ENCODE peak calls at places on chromosomes 3 and 15, in eight cellular contexts. J, Y, O, C, M, X, R and V are unnamed samples.

GRCh38 chr3:57682284-57682683 is 10.6 kb downstream of the DENND6A start:
- DNase-seq in Y (no peak), O (no peak), R (no peak), X (no peak), J (no peak), M (peak), C (no peak), V (no peak)

GRCh38 chr3:72465853-72466252 is 382.4 kb downstream of the SHQ1 start:
- DNase-seq in C (no peak), R (no peak), O (no peak), X (no peak), M (no peak), J (no peak), Y (no peak), V (no peak)

GRCh38 chr3:122004123-122004522 is 17.9 kb downstream of the ILDR1 start:
- DNase-seq in M (no peak), X (no peak), R (no peak), C (no peak), J (no peak), Y (no peak), O (no peak), V (no peak)

GRCh38 chr3:46853441-46854410 is 9.5 kb downstream of the MYL3 start:
- DNase-seq in Y (no peak), O (no peak), M (no peak), C (no peak), J (no peak), X (no peak), R (no peak), V (no peak)

GRCh38 chr15:60134609-60135008 is 130.5 kb downstream of the FOXB1 start:
- DNase-seq in X (no peak), C (no peak), Y (peak), J (no peak), M (no peak), O (no peak), R (no peak), V (no peak)

GRCh38 chr3:195467641-195468390 is 25.0 kb upstream of the ACAP2 start:
- DNase-seq in Y (no peak), R (no peak), X (no peak), O (no peak), C (no peak), J (no peak), M (no peak), V (no peak)

GRCh38 chr3:102536479-102536878 is 101.7 kb downstream of the ZPLD1 start:
- DNase-seq in J (peak), O (no peak), M (peak), R (peak), C (no peak), X (no peak), Y (no peak), V (peak)

GRCh38 chr15:83066761-83067637 is at the start of gene BTBD1:
- DNase-seq in Y (peak), R (peak), X (peak), M (peak), J (peak), O (peak), C (peak), V (peak)

GRCh38 chr3:85081191-85081895 is 122.6 kb downstream of the CADM2 start:
- DNase-seq in X (no peak), R (no peak), J (peak), Y (no peak), C (no peak), M (no peak), O (no peak), V (no peak)

GRCh38 chr3:110623571-110623970 is 448.0 kb upstream of the NECTIN3 start:
- DNase-seq in M (peak), R (no peak), O (no peak), Y (no peak), X (no peak), J (no peak), C (no peak), V (no peak)

GRCh38 chr3:18505056-18505455 is 79.9 kb upstream of the SATB1 start:
- DNase-seq in M (no peak), R (no peak), X (no peak), O (no peak), Y (no peak), C (no peak), J (no peak), V (no peak)

GRCh38 chr15:86624261-86625036 is 544.8 kb downstream of the AGBL1 start:
- DNase-seq in Y (peak), R (no peak), C (peak), O (peak), M (peak), X (peak), J (peak), V (no peak)

GRCh38 chr3:29176501-29176900 is 104.4 kb upstream of the RBMS3 start:
- DNase-seq in M (no peak), J (no peak), C (peak), R (no peak), X (no peak), Y (no peak), O (no peak), V (no peak)

GRCh38 chr3:155605571-155605970 is 139.3 kb downstream of the PLCH1 start:
- DNase-seq in R (no peak), X (no peak), O (no peak), C (no peak), Y (no peak), J (no peak), M (no peak), V (no peak)

GRCh38 chr3:116770815-116771450 is 61.4 kb downstream of the TUSC7 start:
- DNase-seq in O (peak), M (peak), Y (peak), R (peak), X (peak), C (peak), J (peak), V (peak)

GRCh38 chr3:108406661-108407206 is 103.7 kb downstream of the MYH15 start:
- DNase-seq in M (peak), J (peak), O (peak), X (no peak), C (no peak), Y (peak), R (peak), V (peak)

GRCh38 chr3:40494698-40495097 is 11.1 kb upstream of the ZNF620 start:
- DNase-seq in Y (no peak), O (no peak), X (no peak), J (no peak), C (no peak), R (no peak), M (no peak), V (no peak)

GRCh38 chr15:26972636-26973035 is 1.7 kb downstream of the GABRG3 start:
- DNase-seq in M (no peak), O (no peak), C (no peak), Y (no peak), J (no peak), X (no peak), R (no peak), V (no peak)

GRCh38 chr3:55481067-55481917 is 5.8 kb downstream of the WNT5A start:
- DNase-seq in Y (no peak), C (peak), R (no peak), X (peak), O (peak), M (no peak), J (no peak), V (no peak)

GRCh38 chr3:134917631-134918030 is 122.6 kb downstream of the EPHB1 start:
- DNase-seq in R (no peak), J (no peak), X (no peak), Y (no peak), C (no peak), M (peak), O (no peak), V (no peak)

GRCh38 chr3:31532587-31533168 is at the start of gene STT3B:
- DNase-seq in Y (peak), O (peak), J (peak), M (peak), R (no peak), C (peak), X (peak), V (peak)

GRCh38 chr15:63461230-63461629 is 43.2 kb upstream of the USP3 start:
- DNase-seq in M (no peak), X (no peak), C (peak), R (no peak), O (peak), Y (peak), J (no peak), V (no peak)

GRCh38 chr3:29642393-29643033 is 361.6 kb downstream of the RBMS3 start:
- DNase-seq in J (no peak), R (no peak), Y (peak), X (no peak), O (no peak), M (peak), C (no peak), V (no peak)

GRCh38 chr15:31069360-31070000 is 32.0 kb downstream of the TRPM1 start:
- DNase-seq in C (no peak), J (no peak), M (peak), Y (no peak), R (no peak), O (no peak), X (no peak), V (no peak)

GRCh38 chr3:195758721-195759353 is 38.1 kb downstream of the MUC20 start:
- DNase-seq in R (no peak), O (no peak), J (no peak), C (no peak), X (no peak), Y (no peak), M (no peak), V (no peak)

GRCh38 chr15:88571153-88572029 is 24.9 kb upstream of the DET1 start:
- DNase-seq in M (no peak), O (no peak), Y (no peak), C (no peak), R (no peak), J (no peak), X (peak), V (no peak)

GRCh38 chr3:121232309-121233225 is 313.2 kb downstream of the POLQ start:
- DNase-seq in R (no peak), O (no peak), M (no peak), J (no peak), Y (no peak), X (no peak), C (no peak), V (no peak)

GRCh38 chr3:48507256-48508061 is 3.5 kb upstream of the SHISA5 start:
- DNase-seq in O (peak), J (peak), X (peak), C (peak), R (peak), Y (peak), M (peak), V (peak)

GRCh38 chr3:10707984-10708868 is 107.8 kb upstream of the SLC6A11 start:
- DNase-seq in C (peak), Y (no peak), R (no peak), J (no peak), M (no peak), O (no peak), X (no peak), V (no peak)

GRCh38 chr3:10706156-10707088 is 109.6 kb upstream of the SLC6A11 start:
- DNase-seq in M (no peak), R (no peak), O (no peak), J (no peak), X (no peak), Y (no peak), C (peak), V (no peak)

GRCh38 chr3:10709110-10709781 is 106.8 kb upstream of the SLC6A11 start:
- DNase-seq in O (no peak), R (no peak), M (no peak), J (no peak), X (no peak), C (no peak), Y (no peak), V (no peak)

GRCh38 chr3:10703875-10704274 is 112.2 kb upstream of the SLC6A11 start:
- DNase-seq in Y (no peak), X (no peak), O (no peak), R (no peak), C (peak), M (peak), J (no peak), V (no peak)

DNA sequence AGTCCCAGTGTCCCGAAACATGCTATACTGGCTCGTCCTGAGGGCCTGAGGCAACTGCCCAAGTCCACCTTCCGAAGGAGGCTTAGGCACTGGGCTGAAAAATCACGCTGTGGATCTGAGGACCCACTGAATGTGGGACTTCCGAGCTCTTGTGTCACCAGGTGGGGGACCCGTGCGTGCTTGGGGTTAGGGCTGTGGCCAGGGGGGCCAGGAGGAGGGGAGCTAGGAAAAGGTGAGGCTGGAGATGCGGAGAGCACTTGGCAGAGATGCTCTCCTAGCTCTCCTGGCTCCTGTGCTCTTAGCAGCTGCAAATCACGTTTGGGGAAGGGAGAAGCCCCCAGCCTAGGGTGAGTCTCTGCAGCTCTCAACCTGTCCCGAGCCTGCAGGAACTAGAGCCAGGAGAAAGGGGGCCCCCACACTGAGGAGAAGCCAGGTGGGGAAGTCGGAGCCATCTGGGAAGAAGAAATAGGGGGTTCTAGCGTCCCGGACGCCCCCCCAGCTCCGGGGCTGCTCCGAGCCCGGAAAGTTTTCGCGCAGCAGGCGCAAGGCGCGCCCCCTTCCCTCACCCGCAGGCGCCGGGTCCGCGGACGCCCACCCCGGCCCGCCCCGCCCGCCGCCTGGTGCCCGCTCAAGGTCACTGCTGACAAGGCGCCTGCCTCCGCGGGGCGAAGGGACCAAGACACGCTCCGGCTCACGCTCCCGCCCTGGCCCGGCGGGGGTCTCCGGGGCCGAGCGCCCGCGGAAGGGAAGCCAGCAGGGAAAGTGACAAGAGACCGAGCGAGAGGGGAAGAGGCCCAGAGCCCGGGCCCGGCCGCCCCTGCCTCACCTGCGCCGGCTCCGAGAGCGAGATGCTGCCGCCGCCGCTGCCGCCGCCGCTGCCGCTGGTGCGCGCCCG is 108.7 kb upstream of the SLC6A11 start:
- DNase-seq in O (peak), M (no peak), C (peak), Y (no peak), J (no peak), R (peak), X (no peak), V (no peak)
- TF ChIP-seq CTCF in O (peak), M (no peak), C (peak), Y (no peak), J (no peak), R (no peak), X (no peak), V (no peak)

GRCh38 chr15:100653608-100654007 is 51.2 kb downstream of the ASB7 start:
- DNase-seq in Y (no peak), R (no peak), C (no peak), J (no peak), X (no peak), O (no peak), M (peak), V (no peak)

GRCh38 chr15:100651253-100651652 is 48.9 kb downstream of the ASB7 start:
- DNase-seq in R (no peak), Y (no peak), O (no peak), X (no peak), M (peak), J (no peak), C (no peak), V (no peak)

DNA sequence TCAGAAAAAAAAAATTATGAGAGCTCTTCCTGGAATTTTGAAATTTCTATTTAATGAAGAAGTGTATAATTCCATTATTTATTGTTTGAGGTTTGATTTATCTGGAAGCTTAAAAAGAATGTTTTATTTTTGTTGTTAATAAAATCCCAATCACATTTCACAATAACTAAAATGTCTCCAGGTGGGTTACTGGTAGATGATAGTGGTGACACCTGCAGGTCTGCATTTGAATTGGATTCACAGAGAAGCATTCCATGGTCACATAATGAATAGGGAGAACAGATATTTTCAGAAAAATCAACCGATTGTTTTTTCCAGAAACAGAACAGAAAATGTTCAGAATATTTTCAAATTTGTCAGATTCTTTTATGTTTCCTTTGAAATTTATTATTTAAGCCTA is 48.3 kb downstream of the ASB7 start:
- DNase-seq in C (no peak), R (no peak), X (no peak), J (peak), M (no peak), O (no peak), Y (no peak), V (no peak)
- TF ChIP-seq CTCF in C (peak), R (no peak), X (no peak), J (peak), M (peak), O (peak), Y (no peak), V (peak)

GRCh38 chr3:60954049-60954448 is 297.2 kb downstream of the FHIT start:
- DNase-seq in O (no peak), R (no peak), C (no peak), X (no peak), Y (no peak), M (peak), J (no peak), V (no peak)

GRCh38 chr3:60953406-60953805 is 297.8 kb downstream of the FHIT start:
- DNase-seq in J (peak), C (no peak), O (no peak), Y (no peak), X (no peak), M (peak), R (no peak), V (no peak)

GRCh38 chr3:60949146-60949545 is 302.1 kb downstream of the FHIT start:
- DNase-seq in C (no peak), O (no peak), Y (no peak), R (no peak), J (no peak), X (no peak), M (no peak), V (no peak)

DNA sequence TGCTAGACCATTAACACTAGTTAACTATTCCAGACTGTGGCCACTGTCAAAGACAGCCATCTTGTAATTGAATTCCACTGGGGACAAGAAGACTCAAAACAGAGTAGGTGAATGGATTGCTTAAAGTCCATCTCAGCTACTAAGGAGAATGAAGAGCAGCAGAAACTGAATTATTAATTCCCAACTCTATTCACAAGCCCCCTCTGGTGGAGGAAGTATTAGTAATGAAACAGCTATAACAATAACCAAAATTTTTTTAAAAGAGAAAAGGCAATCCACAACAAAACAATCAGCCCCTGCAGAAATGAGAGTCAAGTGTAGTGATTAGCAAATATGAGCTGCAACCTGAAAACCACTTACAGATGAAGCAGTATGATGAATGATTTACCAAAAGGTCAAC is 302.8 kb downstream of the FHIT start:
- DNase-seq in X (no peak), J (no peak), Y (no peak), M (peak), C (no peak), R (no peak), O (no peak), V (no peak)
- TF ChIP-seq CTCF in X (no peak), J (no peak), Y (no peak), M (no peak), C (peak), R (no peak), O (peak), V (no peak)

GRCh38 chr3:149763565-149763964 is 11.3 kb upstream of the COMMD2 start:
- DNase-seq in M (no peak), O (no peak), C (no peak), Y (no peak), R (no peak), J (no peak), X (no peak), V (no peak)

GRCh38 chr3:149767720-149768119 is 15.4 kb upstream of the COMMD2 start:
- DNase-seq in R (no peak), C (no peak), O (no peak), M (no peak), J (no peak), Y (no peak), X (no peak), V (no peak)

GRCh38 chr3:149764302-149764701 is 12.0 kb upstream of the COMMD2 start:
- DNase-seq in C (no peak), J (no peak), O (no peak), M (no peak), X (no peak), Y (no peak), R (no peak), V (no peak)

GRCh38 chr3:149768704-149769103 is 16.4 kb upstream of the COMMD2 start:
- DNase-seq in O (no peak), C (no peak), X (no peak), R (no peak), Y (no peak), J (no peak), M (no peak), V (no peak)

GRCh38 chr3:149765762-149766334 is 13.6 kb upstream of the COMMD2 start:
- DNase-seq in Y (no peak), M (peak), J (peak), C (no peak), R (peak), O (no peak), X (no peak), V (peak)
- TF ChIP-seq CTCF in Y (no peak), M (peak), J (peak), C (peak), R (peak), O (peak), X (peak), V (peak)